ENCODE peak calls at places on chromosomes 3 and 15, in six cellular contexts. V, L, X, Y, R and B are unnamed samples.
A peak's percentile ranks its signal among the peaks of the same experiment; 100 is the strongest.

GRCh38 chr3:12532182-12532581 is 13.1 kb downstream of the MKRN2OS start:
- DNase-seq in V (no peak), L (no peak), X (no peak), Y (no peak), R (no peak), B (no peak)

GRCh38 chr3:27494784-27495183 is 10.6 kb upstream of the SLC4A7 start:
- DNase-seq in V (no peak), L (no peak), X (no peak), Y (no peak), R (no peak), B (no peak)

GRCh38 chr3:9715764-9716437 is 12.3 kb downstream of the CPNE9 start:
- DNase-seq in V (peak; percentile 76), L (peak; percentile 65), X (peak; percentile 12), Y (peak; percentile 81), R (peak; percentile 61), B (peak; percentile 96)

GRCh38 chr3:141241248-141242034 is 9.8 kb downstream of the PXYLP1 start:
- DNase-seq in V (no peak), L (no peak), X (no peak), Y (no peak), R (peak; percentile 37), B (no peak)

GRCh38 chr3:196192036-196193001 is 18.9 kb downstream of the ZDHHC19 start:
- DNase-seq in V (no peak), L (no peak), X (peak; percentile 38), Y (no peak), R (no peak), B (no peak)

GRCh38 chr3:130414457-130414856 is 69.0 kb downstream of the COL6A5 start:
- DNase-seq in V (no peak), L (no peak), X (peak; percentile 21), Y (no peak), R (no peak), B (no peak)

GRCh38 chr15:35545316-35545824 is 595 bp downstream of the DPH6 start:
- DNase-seq in V (peak; percentile 50), L (no peak), X (peak; percentile 50), Y (peak; percentile 21), R (peak; percentile 52), B (peak; percentile 74)

GRCh38 chr15:80803580-80804525 is 24.7 kb downstream of the CEMIP start:
- DNase-seq in V (no peak), L (no peak), X (no peak), Y (no peak), R (no peak), B (no peak)

GRCh38 chr15:65337436-65338070 is 33.1 kb downstream of the RNU5B-1 start:
- DNase-seq in V (no peak), L (no peak), X (no peak), Y (no peak), R (no peak), B (no peak)

GRCh38 chr15:40439461-40440299 is 1.1 kb upstream of the BAHD1 start:
- DNase-seq in V (peak; percentile 41), L (no peak), X (peak; percentile 20), Y (no peak), R (peak; percentile 55), B (peak; percentile 64)

GRCh38 chr3:48414376-48415250 is 15.3 kb downstream of the PLXNB1 start:
- DNase-seq in V (no peak), L (no peak), X (no peak), Y (no peak), R (no peak), B (no peak)

GRCh38 chr3:117165611-117166051 is 456.1 kb downstream of the TUSC7 start:
- DNase-seq in V (no peak), L (no peak), X (no peak), Y (no peak), R (no peak), B (peak; percentile 15)

GRCh38 chr3:161096771-161097367 is 8.3 kb downstream of the B3GALNT1 start:
- DNase-seq in V (peak; percentile 11), L (no peak), X (peak; percentile 62), Y (no peak), R (peak; percentile 52), B (no peak)

GRCh38 chr15:69036856-69037255 is 22.4 kb downstream of the NOX5 start:
- DNase-seq in V (no peak), L (no peak), X (no peak), Y (no peak), R (no peak), B (no peak)

GRCh38 chr3:24591661-24592555 is 97.3 kb upstream of the THRB start:
- DNase-seq in V (peak; percentile 99), L (no peak), X (no peak), Y (no peak), R (no peak), B (peak; percentile 5)

GRCh38 chr3:195771651-195772300 is 40.0 kb downstream of the MUC4 start:
- DNase-seq in V (no peak), L (no peak), X (no peak), Y (no peak), R (no peak), B (no peak)

GRCh38 chr3:13769422-13769821 is 110.4 kb downstream of the WNT7A start:
- DNase-seq in V (no peak), L (no peak), X (no peak), Y (no peak), R (peak; percentile 23), B (no peak)

GRCh38 chr3:2247831-2248230 is 149.2 kb downstream of the CNTN4 start:
- DNase-seq in V (no peak), L (no peak), X (no peak), Y (no peak), R (no peak), B (no peak)

GRCh38 chr15:40282870-40283614 is at the start of gene ANKRD63:
- DNase-seq in V (no peak), L (no peak), X (no peak), Y (no peak), R (no peak), B (peak; percentile 65)

GRCh38 chr3:14630404-14631100 is 21.0 kb upstream of the CCDC174 start:
- DNase-seq in V (no peak), L (no peak), X (no peak), Y (no peak), R (peak; percentile 64), B (no peak)

GRCh38 chr3:161038725-161039124 is 66.4 kb downstream of the B3GALNT1 start:
- DNase-seq in V (no peak), L (no peak), X (no peak), Y (no peak), R (no peak), B (no peak)

GRCh38 chr15:31338879-31339557 is 12.4 kb downstream of the KLF13 start:
- DNase-seq in V (peak; percentile 85), L (no peak), X (no peak), Y (no peak), R (peak; percentile 87), B (peak; percentile 74)

GRCh38 chr15:76340198-76340801 is 3.7 kb downstream of the ISL2 start:
- DNase-seq in V (peak; percentile 13), L (no peak), X (no peak), Y (no peak), R (no peak), B (peak; percentile 37)

GRCh38 chr15:69704229-69704628 is 251.6 kb downstream of the RPLP1 start:
- DNase-seq in V (peak; percentile 22), L (no peak), X (no peak), Y (no peak), R (no peak), B (no peak)

GRCh38 chr3:66567066-66567465 is 66.2 kb upstream of the LRIG1 start:
- DNase-seq in V (no peak), L (no peak), X (no peak), Y (no peak), R (no peak), B (peak; percentile 71)

GRCh38 chr15:48955370-48955769 is 8.3 kb downstream of the SHC4 start:
- DNase-seq in V (no peak), L (no peak), X (no peak), Y (no peak), R (no peak), B (no peak)

GRCh38 chr3:147359177-147360062 is 46.9 kb downstream of the ZIC4 start:
- DNase-seq in V (no peak), L (no peak), X (no peak), Y (no peak), R (no peak), B (no peak)
- H3K4me1 ChIP-seq in V (no peaks in the 10 kb centered on the region), L (no peaks in the 10 kb centered on the region), X (no peaks in the 10 kb centered on the region), Y (no peaks in the 10 kb centered on the region), R (no peaks in the 10 kb centered on the region), B (no peaks in the 10 kb centered on the region)

GRCh38 chr3:60402951-60403350 is 848.3 kb downstream of the FHIT start:
- DNase-seq in V (no peak), L (no peak), X (no peak), Y (no peak), R (no peak), B (no peak)

GRCh38 chr3:60399861-60400845 is 851.1 kb downstream of the FHIT start:
- DNase-seq in V (peak; percentile 3), L (no peak), X (no peak), Y (no peak), R (no peak), B (no peak)

GRCh38 chr3:60399295-60399694 is 852.0 kb downstream of the FHIT start:
- DNase-seq in V (no peak), L (no peak), X (no peak), Y (no peak), R (no peak), B (no peak)

GRCh38 chr3:60403866-60404265 is 847.4 kb downstream of the FHIT start:
- DNase-seq in V (no peak), L (no peak), X (no peak), Y (no peak), R (no peak), B (peak; percentile 0)
- H3K4me1 ChIP-seq in V (no peaks in the 10 kb centered on the region), L (no peaks in the 10 kb centered on the region), X (no peaks in the 10 kb centered on the region), Y (no peaks in the 10 kb centered on the region), R (no peaks in the 10 kb centered on the region), B (peaks cover 3% of the 10 kb centered on the region)

GRCh38 chr3:157133434-157134320 is 26.3 kb downstream of the CCNL1 start:
- DNase-seq in V (no peak), L (no peak), X (no peak), Y (no peak), R (peak; percentile 74), B (no peak)
- H3K4me1 ChIP-seq in V (peaks cover 82% of the 10 kb centered on the region), L (peaks cover 54% of the 10 kb centered on the region), X (peaks cover 19% of the 10 kb centered on the region), Y (peaks cover 33% of the 10 kb centered on the region), R (peaks cover 60% of the 10 kb centered on the region), B (peaks cover 86% of the 10 kb centered on the region)

GRCh38 chr3:50350527-50351317 is at the start of the genes CYB561D2 and NPRL2:
- DNase-seq in V (peak; percentile 94), L (peak; percentile 87), X (peak; percentile 96), Y (peak; percentile 89), R (peak; percentile 99), B (peak; percentile 97)

GRCh38 chr3:50351318-50351687 is 641 bp downstream of the CYB561D2 start:
- DNase-seq in V (no peak), L (no peak), X (no peak), Y (no peak), R (no peak), B (no peak)

GRCh38 chr3:50353231-50354004 is 2.8 kb downstream of the CYB561D2 start:
- DNase-seq in V (no peak), L (no peak), X (no peak), Y (no peak), R (no peak), B (no peak)

GRCh38 chr3:50354186-50354764 is 3.6 kb downstream of the CYB561D2 start:
- DNase-seq in V (no peak), L (no peak), X (no peak), Y (no peak), R (no peak), B (no peak)

GRCh38 chr3:50352762-50353161 is 2.1 kb downstream of the CYB561D2 start:
- DNase-seq in V (peak; percentile 39), L (no peak), X (no peak), Y (no peak), R (no peak), B (no peak)
- H3K4me1 ChIP-seq in V (peaks cover 39% of the 10 kb centered on the region), L (peaks cover 46% of the 10 kb centered on the region), X (peaks cover 45% of the 10 kb centered on the region), Y (peaks cover 7% of the 10 kb centered on the region), R (peaks cover 41% of the 10 kb centered on the region), B (peaks cover 46% of the 10 kb centered on the region)